ENCODE peak calls at places on chromosomes 1 and 21, in six cellular contexts. G is spleen, E is AG04450, R is H9, P is dorsolateral prefrontal cortex, Y is fibroblast of lung. N is an unnamed sample.

GRCh38 chr1:235923466-235924008 is 56.8 kb upstream of the LYST start:
- DNase-seq in G (no peak), E (peak), R (no peak), P (no peak), Y (no peak), N (no peak)

GRCh38 chr1:100649128-100649527 is 70.4 kb upstream of the VCAM1 start:
- DNase-seq in G (no peak), E (no peak), R (no peak), P (no peak), Y (no peak), N (no peak)

GRCh38 chr1:229436178-229436577 is 2.3 kb upstream of the ACTA1 start:
- DNase-seq in G (no peak), E (no peak), R (no peak), P (no peak), Y (no peak), N (no peak)

GRCh38 chr1:44616991-44617702 is 57.1 kb downstream of the TMEM53 start:
- DNase-seq in G (peak), E (no peak), R (no peak), P (no peak), Y (peak), N (no peak)

GRCh38 chr1:45644661-45645060 is 20.8 kb upstream of the CCDC17 start:
- DNase-seq in G (no peak), E (no peak), R (no peak), P (no peak), Y (no peak), N (no peak)

GRCh38 chr1:1361982-1362423 is 3.6 kb upstream of the MXRA8 start:
- DNase-seq in G (peak), E (peak), R (peak), P (no peak), Y (peak), N (no peak)

GRCh38 chr1:51203121-51203873 is 32.8 kb upstream of the RNF11 start:
- DNase-seq in G (no peak), E (no peak), R (no peak), P (no peak), Y (no peak), N (no peak)

GRCh38 chr1:8348777-8349472 is 31.0 kb downstream of the SLC45A1 start:
- DNase-seq in G (peak), E (peak), R (peak), P (no peak), Y (peak), N (no peak)

GRCh38 chr1:18188820-18189517 is 81.4 kb downstream of the IGSF21 start:
- DNase-seq in G (no peak), E (no peak), R (no peak), P (no peak), Y (no peak), N (no peak)

GRCh38 chr1:158248122-158248521 is 6.1 kb upstream of the CD1A start:
- DNase-seq in G (no peak), E (no peak), R (no peak), P (no peak), Y (no peak), N (no peak)

GRCh38 chr1:10803971-10804820 is 7.8 kb upstream of the CASZ1 start:
- DNase-seq in G (no peak), E (no peak), R (no peak), P (no peak), Y (no peak), N (no peak)

GRCh38 chr1:212774584-212774983 is 17.0 kb downstream of the NSL1 start:
- DNase-seq in G (no peak), E (no peak), R (no peak), P (no peak), Y (peak), N (no peak)

GRCh38 chr1:233673947-233674431 is 60.1 kb downstream of the KCNK1 start:
- DNase-seq in G (no peak), E (no peak), R (no peak), P (no peak), Y (peak), N (no peak)

GRCh38 chr1:24536391-24536840 is 19.5 kb upstream of the NCMAP start:
- DNase-seq in G (peak), E (no peak), R (no peak), P (no peak), Y (peak), N (no peak)

GRCh38 chr1:17031436-17031835 is 19.7 kb upstream of the ATP13A2 start:
- DNase-seq in G (no peak), E (no peak), R (no peak), P (no peak), Y (no peak), N (no peak)

GRCh38 chr1:117708323-117709288 is 102.8 kb downstream of the TENT5C start:
- DNase-seq in G (no peak), E (no peak), R (peak), P (no peak), Y (no peak), N (no peak)

GRCh38 chr1:70727891-70728443 is 316.9 kb downstream of the CTH start:
- DNase-seq in G (no peak), E (no peak), R (peak), P (no peak), Y (no peak), N (no peak)

GRCh38 chr1:232016636-232017035 is 390.0 kb downstream of the DISC1 start:
- DNase-seq in G (no peak), E (peak), R (no peak), P (no peak), Y (peak), N (no peak)

GRCh38 chr1:231934797-231935196 is 308.2 kb downstream of the DISC1 start:
- DNase-seq in G (no peak), E (no peak), R (no peak), P (no peak), Y (peak), N (no peak)

GRCh38 chr1:1842360-1843146 is 48.3 kb downstream of the GNB1 start:
- DNase-seq in G (peak), E (no peak), R (no peak), P (peak), Y (no peak), N (no peak)

GRCh38 chr1:152143147-152143845 is 15.7 kb downstream of the RPTN start:
- DNase-seq in G (no peak), E (no peak), R (no peak), P (no peak), Y (no peak), N (no peak)

GRCh38 chr21:28540514-28540913 is 452.2 kb downstream of the LTN1 start:
- DNase-seq in G (no peak), E (peak), R (no peak), P (no peak), Y (peak), N (no peak)

GRCh38 chr1:245961137-245961540 is 545.9 kb downstream of the SMYD3 start:
- DNase-seq in G (no peak), E (no peak), R (no peak), P (no peak), Y (no peak), N (no peak)

GRCh38 chr21:43786423-43787179 is 2.8 kb upstream of the RRP1 start:
- DNase-seq in G (peak), E (no peak), R (no peak), P (no peak), Y (no peak), N (no peak)

GRCh38 chr1:231883382-231883781 is 256.8 kb downstream of the DISC1 start:
- DNase-seq in G (no peak), E (no peak), R (peak), P (no peak), Y (no peak), N (no peak)

GRCh38 chr1:218380125-218380977 is 35.2 kb downstream of the TGFB2 start:
- DNase-seq in G (no peak), E (peak), R (no peak), P (no peak), Y (peak), N (peak)

GRCh38 chr21:27954806-27955205 is 987.9 kb upstream of the ADAMTS5 start:
- DNase-seq in G (no peak), E (peak), R (no peak), P (no peak), Y (peak), N (no peak)

GRCh38 chr1:201461193-201461657 is 7.8 kb downstream of the PHLDA3 start:
- DNase-seq in G (no peak), E (peak), R (no peak), P (no peak), Y (peak), N (peak)

GRCh38 chr21:44887126-44887806 is 13.8 kb upstream of the PTTG1IP start:
- DNase-seq in G (peak), E (no peak), R (no peak), P (no peak), Y (no peak), N (no peak)

GRCh38 chr21:32826317-32827167 is 55.0 kb upstream of the PAXBP1 start:
- DNase-seq in G (no peak), E (peak), R (peak), P (peak), Y (peak), N (no peak)

GRCh38 chr1:180854456-180854855 is 58.2 kb upstream of the KIAA1614 start:
- DNase-seq in G (no peak), E (no peak), R (no peak), P (no peak), Y (peak), N (no peak)

GRCh38 chr1:8423702-8424538 is 106.0 kb downstream of the SLC45A1 start:
- DNase-seq in G (peak), E (no peak), R (peak), P (no peak), Y (peak), N (no peak)

GRCh38 chr21:42107881-42108553 is 36.9 kb downstream of the UMODL1 start:
- DNase-seq in G (peak), E (peak), R (peak), P (no peak), Y (peak), N (no peak)

GRCh38 chr21:42505090-42505726 is 8.4 kb upstream of the SLC37A1 start:
- DNase-seq in G (no peak), E (no peak), R (no peak), P (no peak), Y (no peak), N (no peak)

GRCh38 chr1:50983403-50983802 is 13.4 kb downstream of the CDKN2C start:
- DNase-seq in G (no peak), E (no peak), R (no peak), P (no peak), Y (no peak), N (no peak)

GRCh38 chr21:21715286-21715969 is 717.2 kb downstream of the NCAM2 start:
- DNase-seq in G (no peak), E (peak), R (no peak), P (no peak), Y (peak), N (no peak)

GRCh38 chr1:29145739-29146437 is 22.2 kb upstream of the TMEM200B start:
- DNase-seq in G (no peak), E (peak), R (no peak), P (no peak), Y (peak), N (no peak)

DNA sequence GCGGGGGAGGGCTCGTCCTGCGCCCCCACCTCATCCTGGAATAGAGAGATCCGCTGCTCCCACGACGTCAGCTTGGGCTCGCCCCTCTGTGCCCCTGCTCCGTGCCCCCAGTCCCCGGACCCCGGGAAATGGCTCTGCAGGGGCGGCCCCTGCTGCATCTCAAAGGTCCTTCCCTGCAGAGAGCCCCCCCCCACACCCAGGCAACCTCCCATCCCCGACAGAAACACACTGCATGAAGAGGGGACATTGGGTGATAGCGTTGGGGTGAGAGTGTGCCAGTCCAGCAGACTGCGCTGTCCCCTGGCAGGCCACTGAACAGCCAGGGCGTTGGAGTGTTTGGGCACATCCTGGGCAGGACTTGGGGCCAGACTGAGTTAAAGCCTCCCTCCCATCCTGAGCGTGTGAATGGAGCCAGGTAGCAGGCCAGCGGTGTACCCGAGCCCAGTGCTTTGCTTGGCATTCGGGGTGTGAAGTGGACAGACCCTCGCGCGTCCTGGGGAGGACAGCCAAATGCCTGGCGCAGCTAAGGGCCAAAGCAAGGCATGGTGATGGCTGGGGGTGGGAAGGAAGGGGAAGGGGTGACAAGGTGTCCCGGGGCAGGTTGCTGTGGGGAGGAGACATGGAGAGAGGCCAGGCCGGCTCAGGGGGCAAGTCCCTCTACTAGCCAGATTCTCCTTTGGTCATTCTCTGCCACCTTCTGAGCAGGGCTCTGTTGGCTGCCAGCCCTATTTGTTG is 633 bp upstream of the ETNK2 start:
- DNase-seq in G (no peak), E (no peak), R (no peak), P (no peak), Y (no peak), N (no peak)
- H3K27ac ChIP-seq in G (peak), E (no peak), R (no peak), P (no peak), Y (no peak), N (peak)

GRCh38 chr1:167627865-167628641 is 2.0 kb upstream of the RCSD1 start:
- DNase-seq in G (peak), E (no peak), R (no peak), P (no peak), Y (peak), N (no peak)
- H3K27ac ChIP-seq in G (peak), E (no peak), R (no peak), P (peak), Y (no peak), N (no peak)

GRCh38 chr1:102120910-102121309 is 124.2 kb upstream of the OLFM3 start:
- DNase-seq in G (no peak), E (no peak), R (no peak), P (no peak), Y (no peak), N (no peak)
- H3K27ac ChIP-seq in G (no peak), E (no peak), R (no peak), P (no peak), Y (no peak), N (no peak)

GRCh38 chr1:197352011-197352410 is 84.0 kb downstream of the CRB1 start:
- DNase-seq in G (no peak), E (no peak), R (no peak), P (no peak), Y (no peak), N (no peak)
- H3K27ac ChIP-seq in G (no peak), E (no peak), R (no peak), P (no peak), Y (no peak), N (no peak)

GRCh38 chr1:12460911-12461621 is 156.9 kb downstream of the DHRS3 start:
- DNase-seq in G (no peak), E (no peak), R (no peak), P (no peak), Y (peak), N (no peak)

GRCh38 chr1:12462586-12462985 is 155.4 kb downstream of the DHRS3 start:
- DNase-seq in G (no peak), E (no peak), R (no peak), P (no peak), Y (no peak), N (no peak)

GRCh38 chr1:12460121-12460520 is 157.9 kb downstream of the DHRS3 start:
- DNase-seq in G (no peak), E (no peak), R (no peak), P (no peak), Y (no peak), N (no peak)

GRCh38 chr1:12464028-12464427 is 154.0 kb downstream of the DHRS3 start:
- DNase-seq in G (no peak), E (no peak), R (no peak), P (no peak), Y (peak), N (no peak)

DNA sequence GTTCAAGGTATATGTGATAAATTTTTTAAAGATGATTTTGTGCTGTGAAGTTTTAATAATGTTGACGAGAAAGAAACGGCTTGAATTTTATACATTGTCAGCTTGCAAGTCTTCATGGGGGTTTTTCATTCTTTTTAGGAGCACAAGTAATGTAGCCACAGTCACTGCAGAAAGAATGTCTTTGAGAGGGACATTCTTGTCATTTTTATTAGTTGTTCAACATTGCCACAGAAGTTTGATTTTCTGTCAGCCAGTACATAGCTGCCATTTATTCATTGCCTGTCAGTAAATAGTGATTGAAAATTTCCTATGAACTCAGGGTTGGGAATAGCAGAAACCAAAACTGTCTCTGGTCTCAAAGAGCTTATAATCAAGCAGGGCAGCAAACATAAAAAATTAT is 156.2 kb downstream of the DHRS3 start:
- DNase-seq in G (no peak), E (no peak), R (no peak), P (no peak), Y (no peak), N (no peak)
- H3K27ac ChIP-seq in G (no peak), E (peak), R (no peak), P (peak), Y (no peak), N (no peak)

GRCh38 chr1:223834660-223835263 is 11.0 kb downstream of the TP53BP2 start:
- DNase-seq in G (no peak), E (peak), R (no peak), P (no peak), Y (peak), N (no peak)
- H3K27ac ChIP-seq in G (peak), E (peak), R (no peak), P (no peak), Y (peak), N (no peak)

DNA sequence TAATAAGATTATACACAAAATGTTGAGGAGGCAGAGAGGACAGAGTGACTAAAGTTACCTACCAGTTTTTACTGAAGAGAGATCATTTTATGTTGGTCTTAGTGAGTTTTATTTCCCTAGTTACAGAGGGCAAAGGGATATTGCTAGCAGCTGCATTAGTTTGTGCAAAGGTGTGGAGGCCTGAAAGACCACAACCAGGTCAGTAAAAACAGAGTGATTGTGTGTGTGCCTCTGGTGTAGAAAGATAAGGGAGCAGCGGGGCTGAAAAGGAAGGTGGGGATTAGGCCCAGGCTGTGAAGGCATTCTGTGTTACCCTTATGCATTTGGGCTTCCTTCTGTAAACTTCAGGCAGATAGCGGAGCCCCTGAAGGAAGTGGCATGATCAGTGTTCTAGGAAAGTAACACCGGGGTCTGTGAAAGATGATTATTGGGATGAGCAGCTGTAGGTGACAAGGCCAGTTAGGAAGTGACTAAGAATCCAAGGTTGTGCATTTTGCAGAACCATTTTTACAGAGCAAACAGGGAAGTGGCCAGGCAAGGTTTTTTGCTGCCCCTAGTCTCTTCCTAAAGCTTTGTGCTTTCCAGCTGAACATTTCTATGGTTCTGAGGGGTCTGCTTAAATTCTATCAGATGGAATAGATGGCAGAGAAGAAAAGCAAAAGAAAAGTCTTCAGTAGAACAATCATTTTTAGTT is 3.7 kb downstream of the GADD45A start:
- DNase-seq in G (no peak), E (no peak), R (no peak), P (no peak), Y (no peak), N (no peak)
- H3K27ac ChIP-seq in G (peak), E (peak), R (no peak), P (no peak), Y (peak), N (peak)

GRCh38 chr21:36029309-36029708 is 31.0 kb downstream of the SETD4 start:
- DNase-seq in G (no peak), E (no peak), R (no peak), P (no peak), Y (no peak), N (no peak)

GRCh38 chr21:36028127-36029069 is 31.9 kb downstream of the SETD4 start:
- DNase-seq in G (peak), E (peak), R (peak), P (peak), Y (peak), N (no peak)

GRCh38 chr21:36032647-36033406 is 27.5 kb downstream of the SETD4 start:
- DNase-seq in G (no peak), E (no peak), R (no peak), P (no peak), Y (no peak), N (no peak)

GRCh38 chr21:36027352-36027751 is 33.0 kb downstream of the SETD4 start:
- DNase-seq in G (no peak), E (peak), R (no peak), P (no peak), Y (peak), N (no peak)

DNA sequence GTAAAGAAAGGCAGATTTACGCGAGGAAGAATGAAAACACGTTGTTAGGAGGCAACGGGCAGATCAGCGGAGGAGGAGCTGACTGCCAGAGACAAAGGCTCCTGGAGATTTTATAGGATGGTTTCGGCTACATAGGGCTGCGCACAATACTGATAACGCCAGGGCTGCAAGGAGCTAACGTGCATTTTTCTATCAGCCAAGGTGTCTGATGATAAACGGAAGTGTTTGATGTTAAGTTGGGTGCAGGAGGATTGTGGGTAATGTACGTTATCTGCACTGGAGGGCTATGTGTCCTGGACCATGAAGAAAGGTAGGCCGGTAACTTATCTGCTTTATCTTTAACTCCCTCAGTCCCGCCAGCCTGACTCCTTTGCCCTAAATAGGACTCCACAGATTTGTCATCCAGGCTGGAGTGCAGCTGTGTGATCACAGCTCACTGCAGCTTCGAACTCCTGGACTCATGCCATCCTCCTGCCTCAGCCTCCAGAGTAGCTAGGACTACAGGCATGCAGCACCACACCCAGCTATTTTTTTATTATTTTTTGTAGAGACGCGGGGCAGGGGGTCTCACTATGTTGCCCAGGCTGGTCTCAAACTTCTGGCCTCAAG is 29.6 kb downstream of the SETD4 start:
- DNase-seq in G (no peak), E (no peak), R (no peak), P (no peak), Y (no peak), N (no peak)
- H3K27ac ChIP-seq in G (no peak), E (no peak), R (no peak), P (no peak), Y (no peak), N (no peak)

N was measured in RWPE2.